ENCODE peak calls at places on chromosomes 2 and 18, in ten cellular contexts. J, Q, Y, U, Z, C, W, D, A and T are unnamed samples.

GRCh38 chr2:191486584-191487320 is 191.2 kb upstream of the NABP1 start:
- DNase-seq in J (no peak), D (no peak), Y (no peak), C (no peak), A (peak; percentile 99), Q (peak; percentile 93), U (no peak), Z (no peak), W (no peak), T (peak; percentile 77)

GRCh38 chr2:90069290-90069894 is 1377.9 kb downstream of the RPIA start:
- DNase-seq in Y (peak; percentile 62), J (no peak), U (no peak), W (no peak), Q (peak; percentile 2), D (no peak), A (peak; percentile 66), Z (no peak), C (peak; percentile 85), T (peak; percentile 65)

GRCh38 chr2:39494784-39495251 is 57.7 kb upstream of the MAP4K3 start:
- DNase-seq in W (peak; percentile 24), J (no peak), U (no peak), A (peak; percentile 97), D (no peak), Q (peak; percentile 93), Y (no peak), C (no peak), Z (no peak), T (peak; percentile 95)

GRCh38 chr2:74430502-74430901 is 9.0 kb downstream of the WDR54 start:
- DNase-seq in A (no peak), J (no peak), Z (no peak), Y (no peak), C (peak; percentile 63), W (no peak), D (no peak), Q (no peak), U (no peak), T (no peak)

GRCh38 chr18:8615397-8616025 is 6.3 kb downstream of the RAB12 start:
- DNase-seq in Z (no peak), D (no peak), Q (peak; percentile 95), J (no peak), U (no peak), A (peak; percentile 94), C (no peak), Y (no peak), W (no peak), T (peak; percentile 70)

GRCh38 chr2:120678251-120678650 is 57.4 kb upstream of the GLI2 start:
- DNase-seq in Y (no peak), Q (peak; percentile 71), D (no peak), Z (no peak), J (no peak), W (no peak), C (no peak), U (no peak), A (peak; percentile 86), T (no peak)

GRCh38 chr2:46281939-46282338 is 15.3 kb upstream of the EPAS1 start:
- DNase-seq in Y (no peak), Z (no peak), J (no peak), Q (no peak), W (no peak), U (no peak), A (no peak), D (no peak), C (no peak), T (no peak)

GRCh38 chr2:172038604-172039003 is 38.9 kb downstream of the METAP1D start:
- DNase-seq in A (peak; percentile 95), W (no peak), Y (no peak), U (no peak), Q (no peak), C (no peak), J (no peak), Z (no peak), D (no peak), T (no peak)

GRCh38 chr2:182868049-182868422 is 1.6 kb upstream of the FRZB start:
- DNase-seq in J (no peak), W (peak; percentile 76), Z (no peak), Q (no peak), U (no peak), Y (no peak), D (no peak), C (no peak), A (no peak), T (no peak)

GRCh38 chr2:224202466-224202865 is 163.4 kb upstream of the SERPINE2 start:
- DNase-seq in Y (no peak), Z (no peak), W (no peak), J (no peak), A (no peak), D (no peak), U (no peak), C (no peak), Q (no peak), T (no peak)

GRCh38 chr2:175709248-175709647 is 292.8 kb downstream of the LNPK start:
- DNase-seq in D (no peak), J (no peak), W (no peak), Q (no peak), Y (no peak), Z (no peak), A (no peak), U (no peak), C (no peak), T (no peak)

GRCh38 chr2:207473203-207473865 is 56.4 kb upstream of the CREB1 start:
- DNase-seq in W (peak; percentile 79), A (peak; percentile 90), D (no peak), Q (peak; percentile 92), Y (peak; percentile 25), Z (peak; percentile 39), C (no peak), J (peak; percentile 33), U (no peak), T (peak; percentile 70)

GRCh38 chr2:191877875-191878274 is 31.0 kb upstream of the CAVIN2 start:
- DNase-seq in Q (no peak), A (no peak), Y (no peak), U (no peak), D (no peak), Z (no peak), C (no peak), J (no peak), W (no peak), T (no peak)

GRCh38 chr18:13502585-13502984 is 223.8 kb downstream of the FAM210A start:
- DNase-seq in J (no peak), W (no peak), U (no peak), A (no peak), D (peak; percentile 46), C (no peak), Z (no peak), Y (peak; percentile 55), Q (no peak), T (no peak)
- H3K4me1 ChIP-seq in J (peaks cover 17% of the 10 kb centered on the region), W (peaks cover 14% of the 10 kb centered on the region), U (peaks cover 17% of the 10 kb centered on the region), A (peaks cover 4% of the 10 kb centered on the region), D (peaks cover 44% of the 10 kb centered on the region), C (peaks cover 35% of the 10 kb centered on the region), Z (peaks cover 21% of the 10 kb centered on the region), Y (no peaks in the 10 kb centered on the region), Q (no peaks in the 10 kb centered on the region), T (no peaks in the 10 kb centered on the region)

GRCh38 chr2:37631292-37631691 is 40.1 kb downstream of the CDC42EP3 start:
- DNase-seq in D (no peak), Q (no peak), U (no peak), C (no peak), J (no peak), Y (no peak), Z (no peak), A (no peak), W (no peak), T (no peak)
- H3K27ac ChIP-seq in D (no peak overlapping the region), Q (no peak overlapping the region), U (no peak overlapping the region), C (no peak overlapping the region), J (no peak overlapping the region), Y (no peak overlapping the region), Z (no peak overlapping the region), A (no peak overlapping the region), W (no peak overlapping the region), T (no peak overlapping the region)

GRCh38 chr18:79396431-79397287 is 929 bp downstream of the NFATC1 start:
- DNase-seq in Z (peak; percentile 53), J (no peak), W (peak; percentile 82), A (peak; percentile 77), Y (peak; percentile 70), C (peak; percentile 91), Q (peak; percentile 31), U (peak; percentile 28), D (peak; percentile 66), T (no peak)

GRCh38 chr18:79399275-79400081 is 3.7 kb downstream of the NFATC1 start:
- DNase-seq in C (peak; percentile 92), Y (peak; percentile 37), W (no peak), Z (no peak), J (peak; percentile 35), U (peak; percentile 21), D (peak; percentile 21), Q (no peak), A (peak; percentile 29), T (no peak)

GRCh38 chr18:79400091-79400590 is 4.4 kb downstream of the NFATC1 start:
- DNase-seq in J (peak; percentile 47), D (peak; percentile 78), A (peak; percentile 77), Y (peak; percentile 66), Z (no peak), W (peak; percentile 63), C (peak; percentile 95), Q (peak; percentile 8), U (peak; percentile 42), T (no peak)

GRCh38 chr18:79397288-79397829 is 1.6 kb downstream of the NFATC1 start:
- DNase-seq in Y (no peak), J (no peak), Z (no peak), C (peak; percentile 72), W (no peak), D (no peak), A (no peak), U (no peak), Q (no peak), T (no peak)

GRCh38 chr18:79397830-79398761 is 2.4 kb downstream of the NFATC1 start:
- DNase-seq in D (peak; percentile 15), C (peak; percentile 76), Q (no peak), U (no peak), J (no peak), Y (peak; percentile 23), A (no peak), Z (no peak), W (no peak), T (no peak)
- H3K4me1 ChIP-seq in D (peaks cover 68% of the 10 kb centered on the region), C (peaks cover 84% of the 10 kb centered on the region), Q (peaks cover 1% of the 10 kb centered on the region), U (peaks cover 33% of the 10 kb centered on the region), J (peaks cover 59% of the 10 kb centered on the region), Y (no peaks in the 10 kb centered on the region), A (no peaks in the 10 kb centered on the region), Z (peaks cover 19% of the 10 kb centered on the region), W (peaks cover 17% of the 10 kb centered on the region), T (peaks cover 31% of the 10 kb centered on the region)

GRCh38 chr2:118577202-118577601 is 270.2 kb downstream of the EN1 start:
- DNase-seq in A (peak; percentile 83), Y (no peak), C (no peak), U (no peak), D (no peak), Q (no peak), J (no peak), W (no peak), Z (no peak), T (no peak)
- H3K27ac ChIP-seq in A (peak overlapping the region; percentile 71), Y (no peak overlapping the region), C (no peak overlapping the region), U (no peak overlapping the region), D (no peak overlapping the region), Q (no peak overlapping the region), J (no peak overlapping the region), W (no peak overlapping the region), Z (no peak overlapping the region), T (no peak overlapping the region)

GRCh38 chr18:9930299-9930884 is 16.6 kb downstream of the VAPA start:
- DNase-seq in C (no peak), D (no peak), J (no peak), U (no peak), W (no peak), Z (no peak), A (no peak), Y (no peak), Q (no peak), T (no peak)
- H3K4me1 ChIP-seq in C (peaks cover 67% of the 10 kb centered on the region), D (peaks cover 90% of the 10 kb centered on the region), J (peaks cover 67% of the 10 kb centered on the region), U (peaks cover 36% of the 10 kb centered on the region), W (peaks cover 30% of the 10 kb centered on the region), Z (no peaks in the 10 kb centered on the region), A (peaks cover 32% of the 10 kb centered on the region), Y (peaks cover 3% of the 10 kb centered on the region), Q (peaks cover 4% of the 10 kb centered on the region), T (peaks cover 23% of the 10 kb centered on the region)